ENCODE peak calls at places on chromosome X, in eight cellular contexts. One of them, this sample, is unnamed.

GRCh38 chrX:33126469-33126868 is 84.9 kb downstream of the DMD start:
- DNase-seq in fibroblast of lung: no peak
- DNase-seq in AG10803: no peak
- DNase-seq in neural crest cell: no peak
- DNase-seq in endothelial cell: no peak
- DNase-seq in HFF-Myc: no peak
- DNase-seq in pancreas: no peak
- DNase-seq in WTC11: no peak
- DNase-seq in this sample: no peak

GRCh38 chrX:55908685-55909212 is 191.2 kb downstream of the RRAGB start:
- DNase-seq in fibroblast of lung: peak
- DNase-seq in AG10803: peak
- DNase-seq in neural crest cell: peak
- DNase-seq in endothelial cell: peak
- DNase-seq in HFF-Myc: no peak
- DNase-seq in pancreas: peak
- DNase-seq in WTC11: peak
- DNase-seq in this sample: no peak

GRCh38 chrX:48966796-48967579 is 4.7 kb downstream of the KCND1 start:
- DNase-seq in fibroblast of lung: peak
- DNase-seq in AG10803: peak
- DNase-seq in neural crest cell: no peak
- DNase-seq in endothelial cell: no peak
- DNase-seq in HFF-Myc: no peak
- DNase-seq in pancreas: no peak
- DNase-seq in WTC11: no peak
- DNase-seq in this sample: no peak

GRCh38 chrX:21800344-21800770 is 39.1 kb upstream of the MBTPS2 start:
- DNase-seq in fibroblast of lung: peak
- DNase-seq in AG10803: peak
- DNase-seq in neural crest cell: no peak
- DNase-seq in endothelial cell: no peak
- DNase-seq in HFF-Myc: no peak
- DNase-seq in pancreas: no peak
- DNase-seq in WTC11: no peak
- DNase-seq in this sample: no peak

GRCh38 chrX:154603438-154604430 is 15.3 kb downstream of the CTAG1B start:
- DNase-seq in fibroblast of lung: peak
- DNase-seq in AG10803: peak
- DNase-seq in neural crest cell: no peak
- DNase-seq in endothelial cell: no peak
- DNase-seq in HFF-Myc: peak
- DNase-seq in pancreas: no peak
- DNase-seq in WTC11: no peak
- DNase-seq in this sample: peak

GRCh38 chrX:362937-363620 is 23.6 kb downstream of the PPP2R3B start:
- DNase-seq in fibroblast of lung: no peak
- DNase-seq in AG10803: no peak
- DNase-seq in neural crest cell: no peak
- DNase-seq in endothelial cell: no peak
- DNase-seq in HFF-Myc: no peak
- DNase-seq in pancreas: no peak
- DNase-seq in WTC11: no peak
- DNase-seq in this sample: no peak

GRCh38 chrX:13805241-13805640 is 11.7 kb downstream of the GPM6B start:
- DNase-seq in fibroblast of lung: no peak
- DNase-seq in AG10803: no peak
- DNase-seq in neural crest cell: no peak
- DNase-seq in endothelial cell: no peak
- DNase-seq in HFF-Myc: no peak
- DNase-seq in pancreas: no peak
- DNase-seq in WTC11: no peak
- DNase-seq in this sample: no peak

GRCh38 chrX:150958177-150958576 is 25.0 kb upstream of the HMGB3 start:
- DNase-seq in fibroblast of lung: no peak
- DNase-seq in AG10803: peak
- DNase-seq in neural crest cell: no peak
- DNase-seq in endothelial cell: no peak
- DNase-seq in HFF-Myc: no peak
- DNase-seq in pancreas: no peak
- DNase-seq in WTC11: no peak
- DNase-seq in this sample: no peak

GRCh38 chrX:71870337-71871098 is 40.1 kb upstream of the NHSL2 start:
- DNase-seq in fibroblast of lung: no peak
- DNase-seq in AG10803: no peak
- DNase-seq in neural crest cell: peak
- DNase-seq in endothelial cell: peak
- DNase-seq in HFF-Myc: peak
- DNase-seq in pancreas: no peak
- DNase-seq in WTC11: peak
- DNase-seq in this sample: peak

GRCh38 chrX:10569946-10570345 is 50.4 kb downstream of the MID1 start:
- DNase-seq in fibroblast of lung: no peak
- DNase-seq in AG10803: no peak
- DNase-seq in neural crest cell: no peak
- DNase-seq in endothelial cell: no peak
- DNase-seq in HFF-Myc: no peak
- DNase-seq in pancreas: no peak
- DNase-seq in WTC11: no peak
- DNase-seq in this sample: no peak

GRCh38 chrX:73903941-73904340 is 340.9 kb downstream of the CHIC1 start:
- DNase-seq in fibroblast of lung: peak
- DNase-seq in AG10803: no peak
- DNase-seq in neural crest cell: no peak
- DNase-seq in endothelial cell: no peak
- DNase-seq in HFF-Myc: no peak
- DNase-seq in pancreas: no peak
- DNase-seq in WTC11: no peak
- DNase-seq in this sample: no peak

GRCh38 chrX:4841216-4841745 is 1127.8 kb upstream of the PRKX start:
- DNase-seq in fibroblast of lung: no peak
- DNase-seq in AG10803: no peak
- DNase-seq in neural crest cell: no peak
- DNase-seq in endothelial cell: no peak
- DNase-seq in HFF-Myc: no peak
- DNase-seq in pancreas: no peak
- DNase-seq in WTC11: no peak
- DNase-seq in this sample: no peak

GRCh38 chrX:81378550-81378949 is 176.6 kb downstream of the SH3BGRL start:
- DNase-seq in fibroblast of lung: peak
- DNase-seq in AG10803: no peak
- DNase-seq in neural crest cell: no peak
- DNase-seq in endothelial cell: no peak
- DNase-seq in HFF-Myc: no peak
- DNase-seq in pancreas: no peak
- DNase-seq in WTC11: no peak
- DNase-seq in this sample: no peak

GRCh38 chrX:81377329-81377728 is 175.4 kb downstream of the SH3BGRL start:
- DNase-seq in fibroblast of lung: peak
- DNase-seq in AG10803: peak
- DNase-seq in neural crest cell: no peak
- DNase-seq in endothelial cell: peak
- DNase-seq in HFF-Myc: peak
- DNase-seq in pancreas: no peak
- DNase-seq in WTC11: no peak
- DNase-seq in this sample: no peak
- TF ChIP-seq CTCF in fibroblast of lung: peak
- TF ChIP-seq CTCF in AG10803: peak
- TF ChIP-seq CTCF in neural crest cell: peak
- TF ChIP-seq CTCF in endothelial cell: peak
- TF ChIP-seq CTCF in HFF-Myc: peak
- TF ChIP-seq CTCF in pancreas: peak
- TF ChIP-seq CTCF in WTC11: no peak
- TF ChIP-seq CTCF in this sample: peak

GRCh38 chrX:123171781-123172180 is 12.3 kb upstream of the GRIA3 start:
- DNase-seq in fibroblast of lung: no peak
- DNase-seq in AG10803: peak
- DNase-seq in neural crest cell: no peak
- DNase-seq in endothelial cell: no peak
- DNase-seq in HFF-Myc: no peak
- DNase-seq in pancreas: no peak
- DNase-seq in WTC11: no peak
- DNase-seq in this sample: no peak

GRCh38 chrX:123169247-123169901 is 14.7 kb upstream of the GRIA3 start:
- DNase-seq in fibroblast of lung: no peak
- DNase-seq in AG10803: no peak
- DNase-seq in neural crest cell: no peak
- DNase-seq in endothelial cell: no peak
- DNase-seq in HFF-Myc: no peak
- DNase-seq in pancreas: no peak
- DNase-seq in WTC11: no peak
- DNase-seq in this sample: no peak

GRCh38 chrX:123175366-123176122 is 8.5 kb upstream of the GRIA3 start:
- DNase-seq in fibroblast of lung: no peak
- DNase-seq in AG10803: no peak
- DNase-seq in neural crest cell: no peak
- DNase-seq in endothelial cell: no peak
- DNase-seq in HFF-Myc: no peak
- DNase-seq in pancreas: no peak
- DNase-seq in WTC11: no peak
- DNase-seq in this sample: no peak

GRCh38 chrX:123172874-123173273 is 11.2 kb upstream of the GRIA3 start:
- DNase-seq in fibroblast of lung: no peak
- DNase-seq in AG10803: no peak
- DNase-seq in neural crest cell: no peak
- DNase-seq in endothelial cell: no peak
- DNase-seq in HFF-Myc: no peak
- DNase-seq in pancreas: no peak
- DNase-seq in WTC11: no peak
- DNase-seq in this sample: no peak

DNA sequence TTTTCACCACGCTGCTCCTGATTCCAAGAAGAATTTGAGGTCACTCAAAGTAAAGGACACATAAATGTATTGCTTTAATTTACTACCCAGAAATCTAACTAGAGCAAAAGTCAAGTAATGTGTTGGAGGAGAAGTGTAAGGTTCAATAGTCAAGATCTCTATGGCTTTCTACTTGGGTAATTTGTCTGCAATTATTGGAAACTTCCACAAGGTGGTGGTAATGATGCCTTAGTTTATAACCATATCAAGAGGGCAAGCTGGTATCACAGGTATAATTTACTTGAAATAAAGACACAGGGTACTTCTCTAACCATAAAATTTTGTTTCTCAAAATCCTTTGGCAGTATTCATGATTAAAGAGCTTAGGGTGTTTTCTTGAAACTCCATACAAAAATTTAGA is 10.2 kb upstream of the GRIA3 start:
- DNase-seq in fibroblast of lung: peak
- DNase-seq in AG10803: no peak
- DNase-seq in neural crest cell: no peak
- DNase-seq in endothelial cell: no peak
- DNase-seq in HFF-Myc: no peak
- DNase-seq in pancreas: no peak
- DNase-seq in WTC11: no peak
- DNase-seq in this sample: no peak
- TF ChIP-seq CTCF in fibroblast of lung: no peak
- TF ChIP-seq CTCF in AG10803: no peak
- TF ChIP-seq CTCF in neural crest cell: peak
- TF ChIP-seq CTCF in endothelial cell: peak
- TF ChIP-seq CTCF in HFF-Myc: no peak
- TF ChIP-seq CTCF in pancreas: no peak
- TF ChIP-seq CTCF in WTC11: no peak
- TF ChIP-seq CTCF in this sample: peak

DNA sequence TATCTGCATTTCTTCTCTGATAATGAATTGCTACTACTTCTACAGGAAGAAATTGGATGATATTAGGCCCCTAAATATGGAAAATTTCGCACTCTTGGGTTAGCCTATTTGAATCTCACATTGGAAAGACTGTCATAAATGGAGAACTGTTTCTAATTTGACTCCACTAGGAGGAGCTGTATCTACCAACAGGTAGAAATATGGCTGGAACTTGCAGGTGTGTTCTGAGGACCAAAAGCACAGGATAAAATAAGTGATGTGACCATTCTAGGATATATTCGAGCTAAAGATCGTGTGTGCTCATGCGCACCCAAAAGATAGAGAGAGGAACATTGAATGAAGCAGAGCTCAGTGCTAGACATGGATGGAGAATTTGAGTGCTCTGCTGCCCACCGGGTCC is 4.8 kb upstream of the NKAP start:
- DNase-seq in fibroblast of lung: no peak
- DNase-seq in AG10803: no peak
- DNase-seq in neural crest cell: no peak
- DNase-seq in endothelial cell: no peak
- DNase-seq in HFF-Myc: no peak
- DNase-seq in pancreas: no peak
- DNase-seq in WTC11: no peak
- DNase-seq in this sample: no peak
- TF ChIP-seq CTCF in fibroblast of lung: no peak
- TF ChIP-seq CTCF in AG10803: no peak
- TF ChIP-seq CTCF in neural crest cell: peak
- TF ChIP-seq CTCF in endothelial cell: no peak
- TF ChIP-seq CTCF in HFF-Myc: no peak
- TF ChIP-seq CTCF in pancreas: no peak
- TF ChIP-seq CTCF in WTC11: no peak
- TF ChIP-seq CTCF in this sample: peak

DNA sequence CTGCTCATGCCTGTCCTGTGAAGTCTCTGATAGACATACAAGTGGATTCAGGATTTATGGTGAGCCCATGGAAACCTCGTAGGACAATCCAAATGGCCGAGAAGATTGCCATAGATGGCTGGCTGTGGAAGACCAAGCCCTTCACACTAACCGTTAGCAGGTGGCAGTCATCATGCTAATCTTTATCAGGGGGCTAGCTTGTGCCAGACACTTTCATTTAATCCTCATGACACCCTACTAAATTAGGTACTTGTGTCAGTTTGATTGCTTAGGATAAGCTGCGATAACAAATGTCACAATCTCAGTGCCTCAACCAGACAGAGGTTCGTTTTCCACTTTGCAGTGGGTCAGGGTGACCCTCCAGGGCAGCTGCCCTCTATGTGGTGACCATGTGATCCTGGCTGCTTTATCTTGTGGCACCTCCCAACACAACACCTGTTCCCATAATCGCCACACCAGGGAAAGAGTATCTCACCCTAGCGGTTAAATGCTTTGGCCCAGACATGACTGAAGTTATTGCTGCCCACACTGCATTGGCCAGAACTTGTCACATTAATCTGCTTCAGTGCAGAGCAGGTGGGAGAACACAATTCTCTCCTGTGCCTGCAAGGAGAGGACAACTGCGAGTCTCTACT is 60.8 kb downstream of the REPS2 start:
- DNase-seq in fibroblast of lung: peak
- DNase-seq in AG10803: peak
- DNase-seq in neural crest cell: no peak
- DNase-seq in endothelial cell: no peak
- DNase-seq in HFF-Myc: no peak
- DNase-seq in pancreas: no peak
- DNase-seq in WTC11: peak
- DNase-seq in this sample: peak
- TF ChIP-seq CTCF in fibroblast of lung: peak
- TF ChIP-seq CTCF in AG10803: peak
- TF ChIP-seq CTCF in neural crest cell: peak
- TF ChIP-seq CTCF in endothelial cell: no peak
- TF ChIP-seq CTCF in HFF-Myc: peak
- TF ChIP-seq CTCF in pancreas: no peak
- TF ChIP-seq CTCF in WTC11: peak
- TF ChIP-seq CTCF in this sample: peak

GRCh38 chrX:30943984-30944383 is 54.9 kb upstream of the TAB3 start:
- DNase-seq in fibroblast of lung: no peak
- DNase-seq in AG10803: no peak
- DNase-seq in neural crest cell: no peak
- DNase-seq in endothelial cell: no peak
- DNase-seq in HFF-Myc: no peak
- DNase-seq in pancreas: no peak
- DNase-seq in WTC11: no peak
- DNase-seq in this sample: no peak
- TF ChIP-seq CTCF in fibroblast of lung: no peak
- TF ChIP-seq CTCF in AG10803: no peak
- TF ChIP-seq CTCF in neural crest cell: no peak
- TF ChIP-seq CTCF in endothelial cell: no peak
- TF ChIP-seq CTCF in HFF-Myc: no peak
- TF ChIP-seq CTCF in pancreas: no peak
- TF ChIP-seq CTCF in WTC11: no peak
- TF ChIP-seq CTCF in this sample: no peak